ENCODE peak calls at places on chromosomes 11 and 22, in eight cellular contexts. One of them, this sample, is unnamed.

GRCh38 chr22:21937821-21938070 is 14.9 kb downstream of the PPM1F start:
- DNase-seq in HEK293T: no peak
- DNase-seq in hepatocyte: no peak
- DNase-seq in ELR: no peak
- DNase-seq in ovary: no peak
- DNase-seq in neuronal stem cell: no peak
- DNase-seq in foreskin fibroblast: peak
- DNase-seq in kidney tubule cell: no peak
- DNase-seq in this sample: no peak

GRCh38 chr11:13311570-13311969 is 34.0 kb downstream of the BMAL1 start:
- DNase-seq in HEK293T: no peak
- DNase-seq in hepatocyte: no peak
- DNase-seq in ELR: no peak
- DNase-seq in ovary: no peak
- DNase-seq in neuronal stem cell: no peak
- DNase-seq in foreskin fibroblast: no peak
- DNase-seq in kidney tubule cell: no peak
- DNase-seq in this sample: no peak

GRCh38 chr11:111408789-111409727 is 30.0 kb upstream of the POU2AF1 start:
- DNase-seq in HEK293T: no peak
- DNase-seq in hepatocyte: no peak
- DNase-seq in ELR: no peak
- DNase-seq in ovary: no peak
- DNase-seq in neuronal stem cell: no peak
- DNase-seq in foreskin fibroblast: peak
- DNase-seq in kidney tubule cell: no peak
- DNase-seq in this sample: no peak

GRCh38 chr11:122293298-122294023 is 177.4 kb upstream of the BLID start:
- DNase-seq in HEK293T: no peak
- DNase-seq in hepatocyte: no peak
- DNase-seq in ELR: no peak
- DNase-seq in ovary: no peak
- DNase-seq in neuronal stem cell: no peak
- DNase-seq in foreskin fibroblast: peak
- DNase-seq in kidney tubule cell: peak
- DNase-seq in this sample: no peak

GRCh38 chr11:57502870-57503269 is 12.6 kb downstream of the SLC43A1 start:
- DNase-seq in HEK293T: no peak
- DNase-seq in hepatocyte: no peak
- DNase-seq in ELR: no peak
- DNase-seq in ovary: no peak
- DNase-seq in neuronal stem cell: no peak
- DNase-seq in foreskin fibroblast: no peak
- DNase-seq in kidney tubule cell: no peak
- DNase-seq in this sample: no peak

GRCh38 chr11:128152796-128153696 is 434.3 kb downstream of the ETS1 start:
- DNase-seq in HEK293T: no peak
- DNase-seq in hepatocyte: no peak
- DNase-seq in ELR: no peak
- DNase-seq in ovary: no peak
- DNase-seq in neuronal stem cell: no peak
- DNase-seq in foreskin fibroblast: no peak
- DNase-seq in kidney tubule cell: no peak
- DNase-seq in this sample: no peak

GRCh38 chr11:109196016-109196415 is 226.0 kb upstream of the C11orf87 start:
- DNase-seq in HEK293T: no peak
- DNase-seq in hepatocyte: no peak
- DNase-seq in ELR: peak
- DNase-seq in ovary: no peak
- DNase-seq in neuronal stem cell: no peak
- DNase-seq in foreskin fibroblast: no peak
- DNase-seq in kidney tubule cell: no peak
- DNase-seq in this sample: no peak

GRCh38 chr22:47391169-47392053 is 629.0 kb downstream of the TBC1D22A start:
- DNase-seq in HEK293T: no peak
- DNase-seq in hepatocyte: no peak
- DNase-seq in ELR: no peak
- DNase-seq in ovary: peak
- DNase-seq in neuronal stem cell: no peak
- DNase-seq in foreskin fibroblast: no peak
- DNase-seq in kidney tubule cell: no peak
- DNase-seq in this sample: no peak

GRCh38 chr11:70549386-70549785 is 151.1 kb downstream of the CTTN start:
- DNase-seq in HEK293T: no peak
- DNase-seq in hepatocyte: no peak
- DNase-seq in ELR: no peak
- DNase-seq in ovary: no peak
- DNase-seq in neuronal stem cell: no peak
- DNase-seq in foreskin fibroblast: no peak
- DNase-seq in kidney tubule cell: no peak
- DNase-seq in this sample: no peak

GRCh38 chr11:122754553-122755322 is 83.6 kb upstream of the CRTAM start:
- DNase-seq in HEK293T: peak
- DNase-seq in hepatocyte: no peak
- DNase-seq in ELR: peak
- DNase-seq in ovary: no peak
- DNase-seq in neuronal stem cell: no peak
- DNase-seq in foreskin fibroblast: no peak
- DNase-seq in kidney tubule cell: no peak
- DNase-seq in this sample: no peak

GRCh38 chr22:38699143-38699542 is 1.6 kb downstream of the JOSD1 start:
- DNase-seq in HEK293T: no peak
- DNase-seq in hepatocyte: no peak
- DNase-seq in ELR: peak
- DNase-seq in ovary: no peak
- DNase-seq in neuronal stem cell: no peak
- DNase-seq in foreskin fibroblast: no peak
- DNase-seq in kidney tubule cell: no peak
- DNase-seq in this sample: no peak

GRCh38 chr11:37504925-37505324 is 906.9 kb upstream of the RAG2 start:
- DNase-seq in HEK293T: no peak
- DNase-seq in hepatocyte: peak
- DNase-seq in ELR: peak
- DNase-seq in ovary: no peak
- DNase-seq in neuronal stem cell: no peak
- DNase-seq in foreskin fibroblast: peak
- DNase-seq in kidney tubule cell: peak
- DNase-seq in this sample: no peak

GRCh38 chr11:282630-283360 is 4.6 kb downstream of the NLRP6 start:
- DNase-seq in HEK293T: no peak
- DNase-seq in hepatocyte: no peak
- DNase-seq in ELR: no peak
- DNase-seq in ovary: no peak
- DNase-seq in neuronal stem cell: no peak
- DNase-seq in foreskin fibroblast: no peak
- DNase-seq in kidney tubule cell: no peak
- DNase-seq in this sample: no peak

GRCh38 chr22:39194098-39194497 is 41.6 kb upstream of the CBX7 start:
- DNase-seq in HEK293T: no peak
- DNase-seq in hepatocyte: no peak
- DNase-seq in ELR: no peak
- DNase-seq in ovary: no peak
- DNase-seq in neuronal stem cell: no peak
- DNase-seq in foreskin fibroblast: no peak
- DNase-seq in kidney tubule cell: no peak
- DNase-seq in this sample: no peak

GRCh38 chr22:42268852-42269406 is 1.5 kb downstream of the TCF20 start:
- DNase-seq in HEK293T: no peak
- DNase-seq in hepatocyte: no peak
- DNase-seq in ELR: peak
- DNase-seq in ovary: no peak
- DNase-seq in neuronal stem cell: no peak
- DNase-seq in foreskin fibroblast: peak
- DNase-seq in kidney tubule cell: no peak
- DNase-seq in this sample: no peak

GRCh38 chr11:9313648-9314290 is 624 bp downstream of the TMEM41B start:
- DNase-seq in HEK293T: no peak
- DNase-seq in hepatocyte: peak
- DNase-seq in ELR: peak
- DNase-seq in ovary: no peak
- DNase-seq in neuronal stem cell: no peak
- DNase-seq in foreskin fibroblast: peak
- DNase-seq in kidney tubule cell: peak
- DNase-seq in this sample: no peak

This sample was measured in NCI-H2227 treated with DMSO at 0.1 percent for 48 hours.